ENCODE peak calls at places on chromosome 1, in five cellular contexts. U is AG04449, A is GM12865, H is GM12878, R is sigmoid colon. J is an unnamed sample.

GRCh38 chr1:150613061-150613920 is 16.1 kb downstream of the ENSA start:
- DNase-seq in A (peak), U (no peak), R (no peak), H (peak), J (peak)

GRCh38 chr1:92478393-92478792 is 8.3 kb downstream of the GFI1 start:
- DNase-seq in R (no peak), U (no peak), A (no peak), H (no peak), J (no peak)

GRCh38 chr1:33586111-33586510 is 113.7 kb downstream of the ZSCAN20 start:
- DNase-seq in A (no peak), H (no peak), U (peak), R (no peak), J (no peak)

GRCh38 chr1:39115271-39116110 is 89.0 kb upstream of the MACF1 start:
- DNase-seq in A (no peak), R (no peak), H (no peak), U (no peak), J (no peak)

GRCh38 chr1:204074274-204075115 is 1.6 kb downstream of the SOX13 start:
- DNase-seq in R (peak), H (no peak), A (no peak), U (no peak), J (no peak)

GRCh38 chr1:109335091-109335490 is 28.3 kb upstream of the MYBPHL start:
- DNase-seq in R (no peak), U (no peak), H (no peak), A (no peak), J (no peak)

GRCh38 chr1:103461171-103462105 is 64.1 kb upstream of the RNPC3 start:
- DNase-seq in U (no peak), A (peak), R (no peak), H (no peak), J (no peak)

GRCh38 chr1:13808729-13809131 is 108.7 kb downstream of the PRDM2 start:
- DNase-seq in U (no peak), H (no peak), A (peak), R (no peak), J (no peak)

GRCh38 chr1:211920141-211920572 is 89.6 kb upstream of the LPGAT1 start:
- DNase-seq in R (peak), A (no peak), H (no peak), U (peak), J (no peak)

GRCh38 chr1:183090386-183091006 is 67.3 kb downstream of the LAMC1 start:
- DNase-seq in A (no peak), R (peak), U (no peak), H (no peak), J (no peak)

GRCh38 chr1:156859523-156860112 is 701 bp upstream of the INSRR start:
- DNase-seq in A (peak), H (no peak), U (no peak), R (no peak), J (no peak)

GRCh38 chr1:244778356-244778755 is 57.1 kb upstream of the COX20 start:
- DNase-seq in A (no peak), R (no peak), U (peak), H (no peak), J (no peak)

GRCh38 chr1:160260436-160261382 is 1.6 kb downstream of the DCAF8 start:
- DNase-seq in R (no peak), H (no peak), U (peak), A (peak), J (no peak)

GRCh38 chr1:173682174-173682573 is 12.5 kb upstream of the ANKRD45 start:
- DNase-seq in R (no peak), U (no peak), H (no peak), A (no peak), J (no peak)

GRCh38 chr1:118963456-118964430 is 24.4 kb downstream of the TBX15 start:
- DNase-seq in R (no peak), U (peak), H (no peak), A (no peak), J (no peak)

GRCh38 chr1:151002006-151002405 is 4.7 kb downstream of the MINDY1 start:
- DNase-seq in A (no peak), U (no peak), R (no peak), H (no peak), J (no peak)

GRCh38 chr1:222769181-222769580 is 32.2 kb downstream of the FAM177B start:
- DNase-seq in U (no peak), R (no peak), A (peak), H (no peak), J (no peak)

GRCh38 chr1:20087668-20088067 is 17.7 kb downstream of the PLA2G5 start:
- DNase-seq in U (no peak), H (no peak), R (no peak), A (peak), J (no peak)

GRCh38 chr1:171948491-171948890 is 107.2 kb downstream of the DNM3 start:
- DNase-seq in A (no peak), R (no peak), H (no peak), U (peak), J (no peak)

GRCh38 chr1:188669715-188670114 is 1807.9 kb downstream of the BRINP3 start:
- DNase-seq in H (no peak), A (no peak), R (no peak), U (no peak), J (no peak)

GRCh38 chr1:81799939-81800740 is 594 bp upstream of the ADGRL2 start:
- DNase-seq in H (no peak), U (no peak), R (peak), A (no peak), J (peak)

GRCh38 chr1:74790453-74790852 is 57.5 kb downstream of the TYW3 start:
- DNase-seq in U (no peak), A (no peak), H (no peak), R (no peak), J (no peak)

GRCh38 chr1:85282424-85282823 is 6.0 kb upstream of the BCL10 start:
- DNase-seq in H (no peak), R (no peak), A (no peak), U (no peak), J (no peak)

GRCh38 chr1:24586119-24586518 is 30.2 kb downstream of the NCMAP start:
- DNase-seq in H (no peak), R (no peak), U (no peak), A (no peak), J (no peak)

GRCh38 chr1:62131093-62131725 is 63.4 kb upstream of the L1TD1 start:
- DNase-seq in R (no peak), A (peak), H (no peak), U (no peak), J (no peak)

GRCh38 chr1:184299796-184300195 is 87.0 kb upstream of the C1orf21 start:
- DNase-seq in H (no peak), R (no peak), U (no peak), A (no peak), J (no peak)

DNA sequence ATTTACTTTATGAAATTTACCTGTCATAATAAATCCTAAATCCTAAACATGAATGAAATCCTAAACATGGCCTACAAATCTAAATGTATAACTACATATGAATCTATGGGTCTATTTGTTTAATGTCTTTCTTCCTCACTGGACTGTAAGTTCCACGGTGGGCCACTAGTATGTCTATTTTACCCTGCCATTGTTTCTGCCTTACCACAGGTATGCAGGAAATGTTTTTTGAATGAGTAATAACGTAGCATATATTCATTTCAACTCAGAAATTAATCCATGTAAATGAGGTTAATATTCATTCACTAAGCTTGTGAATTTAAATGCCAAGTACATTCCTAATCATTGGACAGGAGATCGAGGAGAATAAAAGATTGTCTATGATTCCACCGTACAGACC is 35.3 kb downstream of the B3GALNT2 start:
- DNase-seq in H (no peak), R (no peak), A (no peak), U (no peak), J (no peak)
- TF ChIP-seq CTCF in H (no peak), R (no peak), A (no peak), U (peak), J (no peak)

DNA sequence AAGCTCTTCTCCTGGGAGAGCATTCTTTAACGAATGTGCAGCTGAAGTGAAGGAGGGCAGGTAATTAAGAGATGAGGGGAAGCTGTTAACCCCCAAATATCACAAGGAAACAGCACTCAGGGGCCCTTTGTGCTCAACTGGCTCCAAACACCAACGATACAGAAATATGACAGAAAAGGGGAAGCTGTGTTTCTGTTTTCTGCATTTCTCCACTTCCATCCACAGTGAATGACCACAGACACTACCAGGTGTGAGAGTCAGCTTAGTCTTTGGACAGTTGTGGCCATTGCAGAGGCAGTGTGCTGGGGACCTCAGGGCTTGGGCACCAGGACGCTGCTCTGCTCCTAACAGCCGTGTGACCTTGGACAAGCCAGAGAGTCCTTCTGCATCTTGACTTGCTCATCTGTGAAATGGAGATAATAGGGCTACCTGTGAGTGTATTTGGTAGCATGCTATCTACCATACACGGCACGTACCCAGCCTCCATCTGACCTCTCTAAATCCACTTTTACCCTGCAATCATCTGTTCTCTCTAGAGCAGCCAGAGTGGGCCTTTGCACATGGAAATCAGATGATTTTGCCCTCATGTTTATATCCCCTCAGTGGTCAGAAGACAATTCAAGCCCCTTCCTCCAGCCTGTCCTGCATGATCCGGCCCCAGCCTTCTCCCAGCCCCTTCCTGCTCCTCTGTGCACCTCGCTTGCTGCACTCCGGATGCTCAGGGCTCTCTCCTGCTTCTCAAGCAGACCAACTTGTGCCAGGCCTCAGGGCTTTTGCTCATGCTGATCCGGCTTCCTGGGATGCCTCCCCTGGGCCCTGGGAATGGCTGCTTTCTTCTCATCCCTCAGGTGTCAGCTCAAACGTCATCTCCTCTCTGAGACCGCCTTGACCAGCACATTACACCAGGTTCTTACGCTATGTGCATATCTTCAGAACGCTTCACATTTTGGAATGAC is 4.7 kb upstream of the TINAGL1 start:
- DNase-seq in H (no peak), R (peak), U (no peak), A (no peak), J (no peak)
- H3K4me3 ChIP-seq in H (no peak), R (no peak), U (no peak), A (no peak), J (no peak)

GRCh38 chr1:54872041-54872342 is 15.0 kb downstream of the DHCR24 start:
- DNase-seq in H (no peak), A (no peak), U (no peak), R (no peak), J (no peak)
- TF ChIP-seq CTCF in H (no peak), A (no peak), U (no peak), R (no peak), J (no peak)

GRCh38 chr1:10253755-10254154 is 43.4 kb downstream of the KIF1B start:
- DNase-seq in U (peak), R (peak), A (no peak), H (no peak), J (no peak)
- H3K4me3 ChIP-seq in U (no peak), R (no peak), A (no peak), H (no peak), J (no peak)

GRCh38 chr1:206924549-206925115 is 2.9 kb upstream of the FCMR start:
- DNase-seq in H (no peak), A (peak), R (no peak), U (no peak), J (peak)

GRCh38 chr1:206926286-206926685 is 4.5 kb upstream of the FCMR start:
- DNase-seq in U (no peak), H (no peak), R (no peak), A (no peak), J (no peak)

GRCh38 chr1:206923961-206924548 is 2.3 kb upstream of the FCMR start:
- DNase-seq in A (peak), U (no peak), R (no peak), H (no peak), J (no peak)

GRCh38 chr1:206923009-206923960 is 1.5 kb upstream of the FCMR start:
- DNase-seq in H (peak), R (no peak), A (peak), U (no peak), J (peak)

DNA sequence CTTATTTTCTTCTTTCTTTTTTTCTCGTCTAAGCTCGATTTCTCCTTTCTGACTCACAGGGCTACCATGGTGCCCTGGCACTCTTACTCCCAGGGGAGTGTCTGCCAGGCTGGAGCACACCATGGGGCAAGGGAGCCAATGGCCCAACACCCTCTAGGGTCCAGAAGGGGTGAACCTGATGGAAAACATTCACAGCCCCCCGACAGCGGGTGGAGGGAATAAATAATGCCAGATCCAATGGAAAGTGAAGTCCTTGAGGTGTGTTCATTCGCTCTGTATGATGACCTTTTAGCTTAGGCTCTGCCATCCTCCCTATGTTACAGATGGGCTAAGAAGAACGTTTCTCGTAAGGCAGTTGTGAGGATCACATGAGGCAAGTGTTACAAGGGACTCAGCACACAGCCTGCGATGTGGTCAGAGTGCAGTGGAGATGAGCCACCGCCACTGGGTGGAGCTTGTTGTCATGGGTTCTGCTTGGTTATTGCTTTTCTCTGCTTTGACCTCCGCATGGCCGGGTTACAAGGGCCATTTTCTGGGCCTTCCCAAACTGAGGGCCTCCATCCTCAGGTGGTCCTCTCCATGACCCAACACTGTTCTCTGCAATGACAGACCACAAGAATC is 3.5 kb upstream of the FCMR start:
- DNase-seq in A (peak), U (no peak), H (peak), R (no peak), J (peak)
- TF ChIP-seq CTCF in A (peak), U (no peak), H (peak), R (no peak), J (peak)

GRCh38 chr1:233575450-233575849 is 38.5 kb upstream of the KCNK1 start:
- DNase-seq in R (no peak), A (no peak), H (no peak), U (no peak), J (no peak)

GRCh38 chr1:233569636-233570035 is 44.3 kb upstream of the KCNK1 start:
- DNase-seq in U (no peak), A (no peak), R (no peak), H (no peak), J (no peak)

DNA sequence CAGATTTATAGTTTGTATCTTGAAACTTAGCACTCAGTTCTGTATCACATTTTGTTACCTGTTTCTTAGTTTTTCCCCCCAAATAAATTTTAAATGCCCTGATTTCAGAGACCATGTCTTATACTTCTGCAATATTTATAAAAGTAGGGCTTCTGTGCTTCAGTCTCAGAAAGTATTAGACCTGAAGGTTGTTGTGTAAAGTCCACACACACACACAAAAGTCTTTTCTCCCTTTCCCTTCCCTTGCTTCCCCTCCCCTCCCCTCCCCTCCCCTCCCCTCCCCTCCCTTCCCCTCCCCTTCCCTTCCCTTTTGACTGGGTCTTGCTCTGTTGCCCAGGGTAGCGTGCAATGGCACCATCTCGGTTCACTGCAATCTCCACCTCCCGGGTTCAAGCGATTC is 41.0 kb upstream of the KCNK1 start:
- DNase-seq in A (no peak), U (no peak), H (no peak), R (no peak), J (no peak)
- H3K4me3 ChIP-seq in A (no peak), U (no peak), H (no peak), R (no peak), J (no peak)

GRCh38 chr1:209862598-209863498 is 35.1 kb downstream of the UTP25 start:
- DNase-seq in U (no peak), R (no peak), H (no peak), A (no peak), J (no peak)
- TF ChIP-seq CTCF in U (no peak), R (no peak), H (no peak), A (no peak), J (no peak)